ENCODE peak calls at places on chromosomes 4 and X, in four cellular contexts. O is MG63, S is astrocyte, L is tibial artery. Y is an unnamed sample. For H3K27me3, the result is how much of the 10 kb centered on the place peaks cover.

GRCh38 chr4:101066586-101066985 is 280.7 kb downstream of the PPP3CA start:
- DNase-seq in L (no peak), O (no peak), S (no peak), Y (no peak)

GRCh38 chr4:35697203-35697736 is 547.0 kb downstream of the ARAP2 start:
- DNase-seq in L (no peak), S (no peak), O (no peak), Y (no peak)

GRCh38 chr4:188341428-188341827 is 202.2 kb downstream of the TRIML1 start:
- DNase-seq in L (no peak), S (no peak), O (no peak), Y (no peak)

GRCh38 chr4:81652069-81652478 is 180.4 kb upstream of the RASGEF1B start:
- DNase-seq in S (peak), O (no peak), L (no peak), Y (no peak)

GRCh38 chr4:37802068-37802666 is 24.3 kb upstream of the PGM2 start:
- DNase-seq in L (peak), S (peak), O (peak), Y (no peak)

GRCh38 chr4:2489081-2489805 is 20.3 kb downstream of the RNF4 start:
- DNase-seq in S (no peak), O (no peak), L (no peak), Y (no peak)

GRCh38 chr4:89800527-89801103 is 36.3 kb downstream of the SNCA start:
- DNase-seq in O (no peak), S (peak), L (no peak), Y (no peak)

GRCh38 chr4:7788687-7789425 is 150.8 kb downstream of the AFAP1 start:
- DNase-seq in O (no peak), L (peak), S (no peak), Y (no peak)

GRCh38 chr4:66376921-66377320 is 706.6 kb upstream of the EPHA5 start:
- DNase-seq in L (no peak), S (no peak), O (no peak), Y (no peak)

GRCh38 chr4:148248824-148249223 is 193.4 kb downstream of the NR3C2 start:
- DNase-seq in L (no peak), O (no peak), S (no peak), Y (no peak)

GRCh38 chr4:187615972-187616371 is 379.6 kb upstream of the ZFP42 start:
- DNase-seq in O (no peak), L (no peak), S (no peak), Y (no peak)

GRCh38 chr4:118825799-118826198 is 10.1 kb downstream of the SEC24D start:
- DNase-seq in S (no peak), O (no peak), L (no peak), Y (no peak)

GRCh38 chr4:7196283-7196651 is 3.9 kb downstream of the SORCS2 start:
- DNase-seq in L (no peak), S (no peak), O (no peak), Y (no peak)

GRCh38 chrX:16160729-16161128 is 6.6 kb upstream of the MAGEB17 start:
- DNase-seq in S (peak), L (no peak), O (peak), Y (peak)

GRCh38 chr4:26330946-26331345 is 10.1 kb downstream of the RBPJ start:
- DNase-seq in O (no peak), S (no peak), L (no peak), Y (no peak)

GRCh38 chrX:139881572-139881971 is 51.3 kb downstream of the ATP11C start:
- DNase-seq in O (no peak), S (peak), L (no peak), Y (peak)

GRCh38 chr4:12943069-12943468 is 541.1 kb downstream of the RAB28 start:
- DNase-seq in O (no peak), L (no peak), S (no peak), Y (no peak)

GRCh38 chr4:41575207-41575606 is 37.2 kb downstream of the LIMCH1 start:
- DNase-seq in O (no peak), S (no peak), L (no peak), Y (no peak)

GRCh38 chr4:25533237-25533636 is 122.4 kb upstream of the SLC34A2 start:
- DNase-seq in O (no peak), S (no peak), L (no peak), Y (no peak)

GRCh38 chr4:36208884-36209473 is 35.3 kb downstream of the ARAP2 start:
- DNase-seq in O (no peak), S (no peak), L (no peak), Y (no peak)

GRCh38 chr4:173264960-173265281 is 69.2 kb downstream of the HMGB2 start:
- DNase-seq in L (no peak), O (peak), S (no peak), Y (no peak)

GRCh38 chr4:47930971-47931804 is 16.8 kb upstream of the NFXL1 start:
- DNase-seq in L (no peak), S (peak), O (no peak), Y (no peak)

GRCh38 chrX:115226929-115227328 is 7.0 kb downstream of the LRCH2 start:
- DNase-seq in O (no peak), L (no peak), S (no peak), Y (no peak)

GRCh38 chr4:19987746-19988145 is 264.0 kb upstream of the SLIT2 start:
- DNase-seq in O (no peak), S (peak), L (no peak), Y (peak)

GRCh38 chr4:149084128-149084527 is 641.9 kb upstream of the NR3C2 start:
- DNase-seq in O (no peak), L (no peak), S (no peak), Y (no peak)

GRCh38 chrX:34879361-34879760 is 63.2 kb upstream of the FAM47B start:
- DNase-seq in O (no peak), S (peak), L (no peak), Y (no peak)

GRCh38 chr4:65007841-65008439 is 598.7 kb upstream of the TECRL start:
- DNase-seq in O (no peak), S (peak), L (no peak), Y (no peak)

GRCh38 chr4:159366966-159367365 is 264.1 kb downstream of the RAPGEF2 start:
- DNase-seq in S (no peak), L (no peak), O (no peak), Y (no peak)

DNA sequence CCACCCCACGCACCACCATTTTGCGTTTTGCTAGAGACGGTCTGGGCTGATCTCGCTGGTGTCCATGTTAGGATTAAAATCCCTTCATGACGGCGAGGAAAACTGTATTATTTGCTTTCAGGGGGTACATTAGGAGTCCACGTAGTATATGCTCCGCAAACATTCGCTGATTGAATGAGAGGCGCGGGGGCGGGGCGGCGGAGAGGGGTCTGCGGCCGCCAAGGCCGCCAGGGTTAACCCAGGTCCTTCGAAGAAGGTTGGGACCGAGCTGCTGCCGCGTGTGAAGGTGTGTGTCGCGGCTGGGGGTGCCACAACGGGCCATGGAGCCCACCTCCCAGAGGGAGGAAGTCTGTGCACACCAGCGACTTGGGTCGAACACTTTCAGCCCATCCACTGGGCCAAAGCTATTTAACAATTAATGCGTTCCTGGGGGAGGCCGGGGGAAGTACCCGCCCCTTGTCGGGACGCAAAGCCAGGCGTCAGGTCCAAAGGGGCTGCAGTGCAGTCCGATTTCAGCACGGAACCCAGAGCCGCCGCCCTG is 6.4 kb upstream of the PITX2 start:
- DNase-seq in S (no peak), L (no peak), O (no peak), Y (no peak)
- H3K27me3 ChIP-seq in S (half or more), L (under half), O (under half), Y (half or more)

GRCh38 chr4:87567191-87567590 is 38.0 kb upstream of the SPARCL1 start:
- DNase-seq in O (no peak), S (no peak), L (no peak), Y (no peak)
- H3K4me3 ChIP-seq in O (no peak), S (no peak), L (no peak), Y (no peak)

DNA sequence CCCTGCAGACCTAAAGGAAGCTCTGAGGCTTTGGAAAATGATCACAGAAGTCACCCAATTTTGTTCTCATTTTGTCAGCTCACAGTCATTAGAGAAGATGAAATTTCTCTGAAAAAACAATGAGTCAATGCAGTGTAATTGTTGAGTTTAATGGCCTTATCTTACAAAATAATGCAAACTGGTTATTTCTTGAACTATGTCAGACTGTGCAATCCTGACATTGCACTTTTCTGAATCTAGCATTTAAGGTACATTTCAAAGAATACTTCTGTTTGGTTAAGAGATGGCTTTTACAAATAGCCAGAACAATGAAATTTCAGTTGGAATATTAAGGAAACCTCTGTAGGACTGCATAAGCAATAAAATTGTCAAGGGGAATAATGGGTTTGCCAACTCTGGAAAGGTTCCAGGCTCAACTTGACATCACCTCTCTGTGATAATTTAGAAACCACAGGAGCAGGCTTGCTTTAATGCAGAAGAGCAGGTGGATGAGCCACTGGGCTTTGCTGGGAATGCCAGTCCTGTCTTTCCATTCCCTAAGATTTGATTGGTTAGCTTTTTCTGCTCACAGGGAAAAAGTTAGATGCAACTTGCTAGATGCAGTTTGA is 222.8 kb downstream of the FRMPD4 start:
- DNase-seq in S (peak), O (no peak), L (no peak), Y (no peak)
- H3K27me3 ChIP-seq in S (under half), O (under half), L (under half), Y (under half)

GRCh38 chrX:119240356-119240755 is 4.3 kb downstream of the PGRMC1 start:
- DNase-seq in S (peak), L (no peak), O (peak), Y (peak)

GRCh38 chrX:119236599-119237525 is 777 bp downstream of the PGRMC1 start:
- DNase-seq in O (peak), S (peak), L (peak), Y (no peak)

GRCh38 chrX:119235872-119236598 is at the start of gene PGRMC1:
- DNase-seq in S (peak), O (peak), L (peak), Y (no peak)

GRCh38 chrX:119237526-119238035 is 1.5 kb downstream of the PGRMC1 start:
- DNase-seq in O (no peak), S (no peak), L (no peak), Y (no peak)

DNA sequence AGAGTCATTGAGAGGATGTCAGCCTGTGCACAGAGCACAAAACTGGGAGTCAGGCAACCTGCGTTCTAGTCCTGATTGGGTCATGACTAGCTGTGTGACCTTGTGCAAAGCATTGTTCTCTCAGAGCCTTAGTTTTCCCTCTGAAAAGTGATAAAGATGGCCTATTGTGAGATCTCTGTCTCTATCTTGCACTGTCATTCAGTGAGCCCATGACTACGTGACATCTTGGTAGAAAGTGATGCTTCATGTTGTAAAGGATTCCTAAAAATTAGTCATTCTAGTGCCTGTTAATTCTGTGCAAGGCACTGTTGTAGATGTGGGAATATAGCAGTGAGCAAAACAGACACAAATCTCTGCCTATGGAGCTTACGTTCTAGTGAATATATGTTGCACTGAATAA is 2.5 kb downstream of the PGRMC1 start:
- DNase-seq in L (no peak), O (no peak), S (peak), Y (no peak)
- H3K4me3 ChIP-seq in L (no peak), O (peak), S (peak), Y (peak)

GRCh38 chr4:1460967-1461868 is 55.0 kb upstream of the NKX1-1 start:
- DNase-seq in L (peak), S (no peak), O (no peak), Y (no peak)

GRCh38 chr4:1462009-1462767 is 55.9 kb upstream of the NKX1-1 start:
- DNase-seq in S (no peak), L (peak), O (no peak), Y (no peak)

GRCh38 chr4:1459081-1459480 is 52.8 kb upstream of the NKX1-1 start:
- DNase-seq in S (no peak), O (no peak), L (peak), Y (no peak)

GRCh38 chr4:1458581-1458980 is 52.3 kb upstream of the NKX1-1 start:
- DNase-seq in O (no peak), L (peak), S (no peak), Y (no peak)

DNA sequence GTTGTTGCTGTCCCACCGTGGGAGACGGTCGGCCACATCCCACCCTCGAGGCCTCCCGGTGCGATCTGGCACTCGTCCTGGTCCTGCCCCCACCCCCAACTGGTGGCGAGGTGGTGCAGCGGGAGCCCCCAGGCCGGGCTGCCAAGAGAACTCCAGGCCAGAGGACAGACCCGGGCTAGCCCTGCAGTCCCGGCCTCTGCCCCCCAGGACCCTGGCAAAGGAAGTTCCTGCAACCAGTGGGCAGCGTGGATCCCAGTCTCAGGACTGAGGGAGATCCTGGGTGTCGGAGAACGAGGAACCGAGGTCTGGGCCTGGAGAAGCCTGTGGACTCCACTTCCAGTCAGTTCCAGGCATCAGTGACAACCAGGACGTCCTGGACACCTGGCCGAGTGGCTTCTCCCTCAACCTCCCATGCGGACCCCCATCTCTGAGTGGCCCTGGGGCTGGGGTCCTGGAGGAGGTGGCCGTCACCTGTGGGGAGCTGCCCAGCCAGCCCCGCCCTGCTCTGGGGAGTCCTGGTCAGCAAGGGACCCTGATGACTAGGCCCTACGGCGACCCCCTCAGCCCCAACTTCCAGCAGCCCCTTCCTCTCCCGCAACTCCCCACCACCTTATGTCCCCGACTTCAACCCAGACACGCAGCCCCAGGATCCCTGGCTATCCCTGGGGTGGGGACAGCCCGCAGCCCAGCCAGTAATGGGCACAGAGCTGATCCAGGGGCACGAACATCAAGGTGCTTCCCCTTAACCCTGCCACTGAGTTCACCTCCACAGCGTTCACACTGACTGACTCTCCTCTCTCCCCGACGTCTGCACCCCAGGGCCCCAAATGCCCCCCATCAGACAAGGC is 53.6 kb upstream of the NKX1-1 start:
- DNase-seq in O (no peak), S (no peak), L (peak), Y (no peak)
- H3K27me3 ChIP-seq in O (under half), S (under half), L (under half), Y (under half)

GRCh38 chr4:120064887-120065286 is 1.8 kb downstream of the MAD2L1 start:
- DNase-seq in S (no peak), L (no peak), O (no peak), Y (no peak)
- H3K4me3 ChIP-seq in S (peak), L (no peak), O (peak), Y (no peak)

DNA sequence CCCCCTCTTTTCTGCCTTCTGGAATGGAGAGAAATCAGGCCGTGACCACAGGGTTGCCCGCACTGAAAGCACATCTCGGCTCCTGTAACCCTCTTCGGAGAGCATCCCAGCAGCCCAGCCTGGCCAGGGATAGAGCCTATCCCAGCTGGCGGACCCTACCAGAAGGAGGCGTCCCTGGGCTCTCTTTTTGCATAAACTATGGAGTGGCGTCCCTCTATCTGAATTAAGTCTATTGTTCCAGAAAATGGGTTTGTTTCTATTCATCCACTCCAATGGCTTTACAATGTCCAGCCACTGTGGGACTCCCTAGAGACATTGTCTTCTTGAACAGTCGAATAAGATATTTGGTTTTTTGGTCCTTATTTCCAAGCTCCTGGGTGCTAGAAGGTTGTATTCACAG is 689 bp upstream of the NHSL2 start:
- DNase-seq in O (no peak), L (no peak), S (no peak), Y (no peak)
- H3K27me3 ChIP-seq in O (under half), L (under half), S (under half), Y (under half)

DNA sequence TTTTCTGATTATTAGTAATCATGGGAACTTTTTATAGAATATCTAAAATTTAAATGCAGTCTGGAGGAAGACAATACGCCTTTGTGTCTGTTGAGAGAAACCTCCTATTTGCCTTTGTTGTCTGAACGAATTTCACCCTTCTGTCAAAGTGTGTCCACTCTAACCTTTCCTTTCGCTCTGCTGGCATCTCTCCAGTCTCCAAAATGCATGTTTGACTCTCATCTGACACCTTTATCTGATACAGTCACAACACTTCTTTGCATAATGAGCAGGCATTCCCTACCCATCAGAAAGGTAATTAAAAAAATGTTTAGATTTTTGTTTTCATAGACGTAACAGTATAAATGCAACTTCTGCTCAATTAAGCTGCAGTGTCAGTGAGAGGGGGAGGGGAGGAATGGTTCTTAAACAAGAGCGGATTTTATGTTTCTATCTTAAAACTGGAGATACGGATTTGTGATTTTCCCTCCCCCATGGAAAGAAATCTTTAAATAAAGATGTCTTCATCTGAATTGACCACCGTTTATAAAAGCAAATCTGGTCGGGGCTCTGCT is 70.2 kb downstream of the CXXC4 start:
- DNase-seq in L (no peak), S (no peak), O (no peak), Y (no peak)
- H3K4me3 ChIP-seq in L (no peak), S (peak), O (no peak), Y (no peak)

Y was measured in BJ.